ENCODE peak calls at places on chromosomes 13 and 19, in four cellular contexts. P is IMR-90, A is HepG2, B is K562. N is an unnamed sample.
A peak's percentile ranks its signal among the peaks of the same experiment; 100 is the strongest.

GRCh38 chr13:114152285-114152645 is 19.8 kb upstream of the RASA3 start:
- DNase-seq in A (no peak), P (no peak), B (no peak), N (no peak)

GRCh38 chr13:43572601-43573360 is 214.0 kb downstream of the ENOX1 start:
- DNase-seq in P (peak; percentile 25), B (no peak), A (no peak), N (no peak)

GRCh38 chr19:959935-960502 is 24.1 kb upstream of the WDR18 start:
- DNase-seq in B (no peak), A (peak; percentile 77), P (no peak), N (peak; percentile 44)

GRCh38 chr13:43331676-43332075 is 308.3 kb downstream of the DNAJC15 start:
- DNase-seq in A (no peak), B (no peak), P (peak; percentile 10), N (no peak)

GRCh38 chr19:5679289-5680082 is 830 bp downstream of the MICOS13 start:
- DNase-seq in P (no peak), B (no peak), A (no peak), N (no peak)

GRCh38 chr13:114134111-114134943 is 1.9 kb upstream of the RASA3 start:
- DNase-seq in P (no peak), A (no peak), B (no peak), N (no peak)

GRCh38 chr19:17473041-17473440 is 2.7 kb downstream of the SLC27A1 start:
- DNase-seq in A (no peak), P (peak; percentile 90), B (peak; percentile 73), N (no peak)

GRCh38 chr19:19489804-19490204 is 25.5 kb downstream of the TSSK6 start:
- DNase-seq in B (no peak), P (no peak), A (no peak), N (no peak)

GRCh38 chr19:39946532-39946931 is 12.1 kb upstream of the FCGBP start:
- DNase-seq in A (no peak), B (no peak), P (no peak), N (no peak)

GRCh38 chr13:96809366-96810096 is 184.7 kb downstream of the OXGR1 start:
- DNase-seq in P (no peak), A (no peak), B (no peak), N (no peak)

GRCh38 chr19:32201661-32202060 is 143.7 kb upstream of the ZNF507 start:
- DNase-seq in A (no peak), B (no peak), P (no peak), N (no peak)

GRCh38 chr19:17337675-17338439 is 504 bp downstream of the GTPBP3 start:
- DNase-seq in P (no peak), A (no peak), B (peak; percentile 83), N (no peak)

GRCh38 chr13:111338841-111339240 is 18.4 kb downstream of the TEX29 start:
- DNase-seq in A (no peak), P (no peak), B (no peak), N (no peak)

GRCh38 chr19:4867534-4868285 is at the start of gene PLIN3:
- DNase-seq in A (peak; percentile 89), P (peak; percentile 93), B (peak; percentile 96), N (peak; percentile 96)

GRCh38 chr13:41939403-41939802 is 21.5 kb downstream of the VWA8 start:
- DNase-seq in P (no peak), B (no peak), A (no peak), N (no peak)

GRCh38 chr19:45792482-45793177 is at the start of gene DMWD:
- DNase-seq in B (peak; percentile 100), A (peak; percentile 96), P (peak; percentile 98), N (peak; percentile 99)

GRCh38 chr19:5086725-5087439 is 118.0 kb downstream of the KDM4B start:
- DNase-seq in B (no peak), P (no peak), A (no peak), N (peak; percentile 9)

GRCh38 chr13:39210961-39211534 is 172.8 kb downstream of the NHLRC3 start:
- DNase-seq in A (no peak), B (no peak), P (no peak), N (no peak)

GRCh38 chr13:48066310-48066989 is 28.5 kb downstream of the MED4 start:
- DNase-seq in A (peak; percentile 47), P (peak; percentile 16), B (peak; percentile 26), N (no peak)

GRCh38 chr19:39182174-39182505 is 14.6 kb upstream of the NCCRP1 start:
- DNase-seq in P (no peak), A (no peak), B (no peak), N (no peak)

GRCh38 chr19:41000310-41000737 is 9.2 kb downstream of the CYP2B6 start:
- DNase-seq in B (peak; percentile 37), A (peak; percentile 55), P (no peak), N (peak; percentile 28)

GRCh38 chr19:55209430-55210119 is at the start of gene PTPRH:
- DNase-seq in P (no peak), B (no peak), A (no peak), N (peak; percentile 46)

GRCh38 chr19:18903146-18904056 is 7.4 kb upstream of the CERS1 start:
- DNase-seq in P (no peak), A (no peak), B (no peak), N (no peak)

GRCh38 chr19:48489608-48490216 is 20.5 kb downstream of the CYTH2 start:
- DNase-seq in B (peak; percentile 80), P (peak; percentile 39), A (peak; percentile 47), N (peak; percentile 83)

GRCh38 chr19:802888-803561 is 5.8 kb downstream of the PTBP1 start:
- DNase-seq in B (no peak), P (no peak), A (no peak), N (no peak)

GRCh38 chr13:36531746-36532486 is 99.6 kb downstream of the CCNA1 start:
- DNase-seq in P (no peak), A (no peak), B (no peak), N (no peak)

GRCh38 chr19:48999481-49000325 is 6.0 kb downstream of the RUVBL2 start:
- DNase-seq in A (no peak), B (peak; percentile 74), P (peak; percentile 67), N (peak; percentile 85)

GRCh38 chr19:48469056-48469881 is at the start of gene CYTH2:
- DNase-seq in A (peak; percentile 99), B (peak; percentile 100), P (peak; percentile 100), N (peak; percentile 98)

GRCh38 chr13:98794498-98794897 is 42.0 kb upstream of the SLC15A1 start:
- DNase-seq in B (no peak), A (no peak), P (no peak), N (no peak)

GRCh38 chr13:20394506-20394905 is 131.2 kb downstream of the CRYL1 start:
- DNase-seq in B (no peak), P (no peak), A (no peak), N (no peak)

GRCh38 chr19:36436531-36436930 is 18.1 kb upstream of the ZFP82 start:
- DNase-seq in A (no peak), P (no peak), B (no peak), N (peak; percentile 38)

GRCh38 chr13:39484506-39485313 is 118.3 kb downstream of the LHFPL6 start:
- DNase-seq in P (peak; percentile 77), B (no peak), A (no peak), N (no peak)

GRCh38 chr13:21033866-21034601 is 27.4 kb downstream of the LATS2 start:
- DNase-seq in A (no peak), P (no peak), B (no peak), N (no peak)

GRCh38 chr19:44574201-44574950 is 39.0 kb upstream of the IGSF23 start:
- DNase-seq in P (no peak), B (no peak), A (no peak), N (no peak)

GRCh38 chr19:48321372-48321621 is 4.1 kb upstream of the EMP3 start:
- DNase-seq in P (peak; percentile 77), B (peak; percentile 98), A (no peak), N (peak; percentile 99)

GRCh38 chr19:32201211-32201610 is 144.2 kb upstream of the ZNF507 start:
- DNase-seq in B (no peak), A (no peak), P (no peak), N (no peak)

GRCh38 chr19:40612831-40613668 is 11.9 kb downstream of the LTBP4 start:
- DNase-seq in P (no peak), A (no peak), B (peak; percentile 84), N (peak; percentile 85)

GRCh38 chr19:7223429-7223828 is 70.8 kb downstream of the INSR start:
- DNase-seq in P (no peak), B (no peak), A (no peak), N (no peak)
- TF ChIP-seq CEBPB in P (no peak), B (no peak), A (no peak), N (no peak)

GRCh38 chr13:45750566-45750965 is 48.4 kb downstream of the CBY2 start:
- DNase-seq in P (no peak), B (no peak), A (no peak), N (no peak)

GRCh38 chr13:45749026-45749759 is 47.1 kb downstream of the CBY2 start:
- DNase-seq in P (no peak), A (no peak), B (no peak), N (no peak)

GRCh38 chr13:45747071-45747470 is 45.0 kb downstream of the CBY2 start:
- DNase-seq in P (no peak), A (no peak), B (no peak), N (no peak)

DNA sequence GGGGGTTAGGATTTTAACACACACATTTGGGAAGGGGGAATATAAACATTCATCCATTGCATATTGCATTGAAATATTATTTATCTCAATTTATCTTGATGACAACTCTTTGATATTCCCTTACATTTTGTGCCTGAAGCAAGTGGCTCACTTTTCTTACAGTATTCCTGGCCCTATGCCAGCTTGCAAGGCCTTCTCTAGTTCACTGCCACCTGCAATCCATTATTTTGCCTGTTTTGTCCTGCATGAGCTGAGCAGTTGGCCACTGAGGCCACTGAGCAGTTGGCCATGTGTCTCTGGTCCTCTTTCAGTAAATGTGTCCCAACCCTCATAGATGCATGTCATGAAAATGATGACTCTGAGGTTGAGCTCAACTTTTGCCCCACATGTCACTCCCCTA is 49.8 kb downstream of the CBY2 start:
- DNase-seq in B (no peak), A (no peak), P (no peak), N (no peak)
- TF ChIP-seq MAZ in B (no peak), A (no peak), P (no peak), N (no peak)

GRCh38 chr19:30696514-30696913 is 324.3 kb downstream of the ZNF536 start:
- DNase-seq in A (no peak), P (peak; percentile 9), B (peak; percentile 71), N (peak; percentile 87)
- TF ChIP-seq CEBPB in A (no peak), P (no peak), B (no peak), N (no peak)

GRCh38 chr13:30382836-30383525 is 39.3 kb upstream of the UBE2L5 start:
- DNase-seq in B (no peak), P (no peak), A (no peak), N (no peak)

GRCh38 chr13:30388401-30389283 is 33.7 kb upstream of the UBE2L5 start:
- DNase-seq in P (peak; percentile 89), B (no peak), A (no peak), N (no peak)
- TF ChIP-seq MAZ in P (no peak), B (no peak), A (no peak), N (no peak)

DNA sequence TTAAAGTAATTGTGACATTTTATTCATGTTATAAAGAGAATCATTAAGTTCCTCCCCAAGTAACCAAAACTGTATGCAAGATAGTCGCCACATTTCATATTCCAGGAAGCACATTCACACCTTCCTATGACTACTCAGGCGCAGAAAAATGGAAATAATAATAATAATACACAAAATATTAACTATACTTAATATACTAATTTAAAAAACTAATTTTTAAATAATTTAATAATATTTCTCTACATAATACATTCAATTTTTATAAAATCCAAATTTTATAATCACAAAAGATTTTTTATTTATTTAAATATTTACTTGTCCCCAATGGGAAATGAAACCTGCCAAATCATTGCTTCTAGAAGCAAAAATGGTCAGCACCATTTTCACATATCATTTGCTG is 797.4 kb upstream of the GPC6 start:
- DNase-seq in B (no peak), P (no peak), A (no peak), N (no peak)
- TF ChIP-seq CEBPB in B (no peak), P (no peak), A (no peak), N (no peak)